ENCODE peak calls at places on chromosome 10, in ten cellular contexts. Y, T, Z, S, E, K, Q, N, L and G are unnamed samples. For H3K36me3 and H3K4me1, the result is how much of the 10 kb centered on the place peaks cover.

GRCh38 chr10:92848037-92848440 is 281 bp upstream of the EXOC6 start:
- DNase-seq in Y (no peak), T (no peak), Z (no peak), S (no peak), E (no peak), K (no peak), Q (no peak), N (no peak), L (no peak), G (no peak)

GRCh38 chr10:80289451-80290287 is at the start of gene MAT1A:
- DNase-seq in Y (no peak), T (peak), Z (peak), S (no peak), E (peak), K (peak), Q (peak), N (no peak), L (no peak), G (peak)

GRCh38 chr10:108736111-108736510 is 1187.2 kb downstream of the XPNPEP1 start:
- DNase-seq in Y (no peak), T (no peak), Z (no peak), S (no peak), E (no peak), K (no peak), Q (no peak), N (no peak), L (no peak), G (no peak)

GRCh38 chr10:93198401-93199175 is 124.9 kb downstream of the CYP26A1 start:
- DNase-seq in Y (peak), T (peak), Z (peak), S (no peak), E (no peak), K (peak), Q (peak), N (no peak), L (no peak), G (peak)

GRCh38 chr10:116553378-116553980 is 7.7 kb downstream of the PNLIP start:
- DNase-seq in Y (no peak), T (no peak), Z (no peak), S (no peak), E (no peak), K (no peak), Q (no peak), N (peak), L (no peak), G (no peak)

GRCh38 chr10:76150139-76150885 is 718.9 kb downstream of the LRMDA start:
- DNase-seq in Y (no peak), T (peak), Z (peak), S (no peak), E (peak), K (peak), Q (peak), N (peak), L (peak), G (peak)

GRCh38 chr10:29642996-29643395 is 8.2 kb upstream of the SVIL start:
- DNase-seq in Y (no peak), T (peak), Z (no peak), S (peak), E (no peak), K (peak), Q (no peak), N (no peak), L (peak), G (peak)

GRCh38 chr10:98268694-98269386 is 846 bp upstream of the LOXL4 start:
- DNase-seq in Y (peak), T (no peak), Z (peak), S (no peak), E (no peak), K (no peak), Q (peak), N (no peak), L (no peak), G (peak)

GRCh38 chr10:90775351-90776028 is 82.3 kb downstream of the HTR7 start:
- DNase-seq in Y (no peak), T (peak), Z (peak), S (peak), E (no peak), K (no peak), Q (no peak), N (no peak), L (no peak), G (no peak)

GRCh38 chr10:104622598-104623209 is 18.4 kb upstream of the SORCS3 start:
- DNase-seq in Y (no peak), T (peak), Z (peak), S (no peak), E (peak), K (no peak), Q (peak), N (peak), L (no peak), G (peak)

GRCh38 chr10:114925675-114926204 is 12.3 kb upstream of the TRUB1 start:
- DNase-seq in Y (no peak), T (peak), Z (peak), S (no peak), E (no peak), K (peak), Q (no peak), N (peak), L (no peak), G (no peak)

GRCh38 chr10:124955872-124956271 is 13.9 kb downstream of the ZRANB1 start:
- DNase-seq in Y (no peak), T (no peak), Z (no peak), S (no peak), E (no peak), K (no peak), Q (no peak), N (no peak), L (no peak), G (no peak)

GRCh38 chr10:70191906-70192305 is 21.6 kb upstream of the SAR1A start:
- DNase-seq in Y (no peak), T (peak), Z (no peak), S (no peak), E (no peak), K (peak), Q (no peak), N (peak), L (no peak), G (no peak)

GRCh38 chr10:19256331-19256730 is 207.7 kb downstream of the MALRD1 start:
- DNase-seq in Y (no peak), T (no peak), Z (no peak), S (no peak), E (no peak), K (no peak), Q (no peak), N (no peak), L (no peak), G (no peak)

GRCh38 chr10:132637477-132638129 is 100.0 kb downstream of the INPP5A start:
- DNase-seq in Y (no peak), T (peak), Z (peak), S (peak), E (peak), K (peak), Q (no peak), N (peak), L (peak), G (peak)

GRCh38 chr10:73589538-73590126 is 1.5 kb downstream of the USP54 start:
- DNase-seq in Y (no peak), T (peak), Z (peak), S (no peak), E (no peak), K (peak), Q (peak), N (peak), L (no peak), G (peak)

GRCh38 chr10:91163269-91163708 is 57.2 kb upstream of the PCGF5 start:
- DNase-seq in Y (peak), T (peak), Z (peak), S (peak), E (peak), K (peak), Q (peak), N (peak), L (peak), G (peak)

GRCh38 chr10:129758591-129759021 is 205.5 kb downstream of the EBF3 start:
- DNase-seq in Y (peak), T (no peak), Z (no peak), S (peak), E (no peak), K (no peak), Q (no peak), N (no peak), L (no peak), G (no peak)

GRCh38 chr10:17744395-17744841 is 7.6 kb upstream of the TMEM236 start:
- DNase-seq in Y (no peak), T (no peak), Z (no peak), S (no peak), E (no peak), K (no peak), Q (no peak), N (no peak), L (no peak), G (peak)

DNA sequence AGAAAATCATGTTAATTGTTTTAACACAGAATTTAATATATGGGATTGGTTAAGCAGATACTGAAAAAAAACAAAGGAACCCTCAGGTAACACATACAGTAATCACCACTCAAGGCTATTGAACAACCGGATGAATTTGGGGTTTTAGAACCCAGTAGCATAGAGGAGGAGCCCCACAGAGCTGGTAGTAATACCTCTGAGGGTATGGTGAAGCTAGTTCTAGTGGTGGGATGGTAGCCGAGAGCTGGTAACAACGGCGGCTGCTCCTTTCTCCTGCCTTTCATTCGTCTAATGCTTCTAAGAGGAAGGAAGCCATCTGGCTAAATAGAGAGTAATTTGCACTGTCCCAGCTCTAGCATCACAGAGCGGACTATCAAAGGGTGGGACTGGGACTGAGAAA is 52.2 kb downstream of the WAC start:
- DNase-seq in Y (no peak), T (no peak), Z (no peak), S (no peak), E (no peak), K (no peak), Q (no peak), N (no peak), L (no peak), G (no peak)
- H3K36me3 ChIP-seq in Y (under half), T (under half), Z (under half), S (under half), E (under half), K (under half), Q (under half), N (under half), L (under half), G (under half)

DNA sequence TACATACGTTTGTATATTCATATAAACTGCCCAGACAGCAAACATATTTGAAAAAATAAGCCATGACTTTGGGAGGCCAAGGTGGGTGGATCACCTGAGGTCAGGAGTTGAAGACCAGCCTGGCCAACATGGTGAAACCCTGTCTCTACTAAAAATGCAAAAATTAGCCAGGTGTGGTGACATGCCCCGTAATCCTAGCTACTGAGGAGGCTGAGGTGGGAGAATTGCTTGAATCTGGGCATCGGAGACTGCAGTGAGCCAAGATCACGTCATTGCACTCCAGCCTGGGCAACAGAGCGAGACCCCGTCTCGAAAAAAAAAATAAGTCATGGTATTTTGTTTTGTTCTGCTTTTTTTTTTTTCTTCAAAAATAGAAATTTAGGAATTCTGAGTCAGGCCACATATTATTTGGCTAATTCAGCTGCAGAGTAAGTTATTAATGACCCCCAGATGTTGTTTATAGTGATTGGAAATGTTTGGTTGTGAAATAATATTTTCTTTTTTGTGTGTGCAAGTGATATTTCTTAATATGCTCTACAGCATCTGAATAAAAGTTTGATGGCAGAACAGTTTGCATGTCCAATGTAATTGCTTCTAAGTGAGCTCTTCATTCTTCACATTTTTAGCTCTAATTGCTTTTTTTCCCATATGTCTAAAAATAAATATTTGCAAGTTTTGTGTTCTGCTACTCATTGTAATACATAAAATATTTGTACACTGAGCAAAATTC is 115.8 kb downstream of the ARID5B start:
- DNase-seq in Y (no peak), T (peak), Z (no peak), S (no peak), E (no peak), K (no peak), Q (no peak), N (no peak), L (no peak), G (no peak)
- H3K4me1 ChIP-seq in Y (under half), T (half or more), Z (under half), S (half or more), E (half or more), K (under half), Q (under half), N (under half), L (under half), G (under half)

GRCh38 chr10:127040756-127041155 is 135.5 kb downstream of the DOCK1 start:
- DNase-seq in Y (no peak), T (peak), Z (no peak), S (no peak), E (no peak), K (no peak), Q (no peak), N (peak), L (no peak), G (no peak)

GRCh38 chr10:127041561-127041960 is 136.3 kb downstream of the DOCK1 start:
- DNase-seq in Y (no peak), T (peak), Z (no peak), S (no peak), E (no peak), K (peak), Q (no peak), N (peak), L (no peak), G (no peak)

GRCh38 chr10:127039435-127039834 is 134.2 kb downstream of the DOCK1 start:
- DNase-seq in Y (no peak), T (no peak), Z (no peak), S (no peak), E (no peak), K (no peak), Q (no peak), N (no peak), L (no peak), G (no peak)

GRCh38 chr10:127044191-127044590 is 139.0 kb downstream of the DOCK1 start:
- DNase-seq in Y (no peak), T (no peak), Z (no peak), S (peak), E (peak), K (no peak), Q (peak), N (no peak), L (no peak), G (no peak)

DNA sequence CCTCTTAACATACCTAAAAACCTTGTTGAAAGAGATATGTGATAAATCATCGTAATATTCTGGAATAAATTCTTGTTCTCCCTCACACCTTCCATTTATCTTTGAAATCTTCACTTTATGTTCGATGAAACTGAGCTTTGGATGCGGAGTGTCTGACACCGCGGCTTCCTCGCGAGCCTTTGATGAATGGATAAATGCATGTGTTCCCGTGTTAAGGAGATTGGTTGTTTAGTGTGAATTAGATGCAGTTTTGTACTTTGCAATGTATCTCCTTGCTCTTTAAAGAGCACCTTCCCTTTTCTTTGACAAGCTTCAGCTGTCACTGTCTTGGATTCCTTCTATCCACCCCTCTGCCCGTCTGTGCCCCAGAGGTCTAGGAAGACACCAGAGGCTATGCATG is 138.1 kb downstream of the DOCK1 start:
- DNase-seq in Y (no peak), T (no peak), Z (no peak), S (no peak), E (no peak), K (no peak), Q (no peak), N (no peak), L (no peak), G (no peak)
- H3K36me3 ChIP-seq in Y (under half), T (under half), Z (under half), S (under half), E (under half), K (half or more), Q (under half), N (under half), L (under half), G (under half)

GRCh38 chr10:79252450-79252849 is 94.8 kb upstream of the PPIF start:
- DNase-seq in Y (no peak), T (no peak), Z (no peak), S (no peak), E (no peak), K (no peak), Q (no peak), N (no peak), L (no peak), G (no peak)
- H3K4me1 ChIP-seq in Y (under half), T (under half), Z (under half), S (half or more), E (under half), K (under half), Q (under half), N (under half), L (under half), G (under half)

GRCh38 chr10:103120546-103120945 is 72.5 kb downstream of the NT5C2 start:
- DNase-seq in Y (no peak), T (no peak), Z (no peak), S (no peak), E (no peak), K (no peak), Q (no peak), N (no peak), L (no peak), G (no peak)
- H3K36me3 ChIP-seq in Y (under half), T (under half), Z (under half), S (under half), E (under half), K (under half), Q (under half), N (under half), L (under half), G (under half)

DNA sequence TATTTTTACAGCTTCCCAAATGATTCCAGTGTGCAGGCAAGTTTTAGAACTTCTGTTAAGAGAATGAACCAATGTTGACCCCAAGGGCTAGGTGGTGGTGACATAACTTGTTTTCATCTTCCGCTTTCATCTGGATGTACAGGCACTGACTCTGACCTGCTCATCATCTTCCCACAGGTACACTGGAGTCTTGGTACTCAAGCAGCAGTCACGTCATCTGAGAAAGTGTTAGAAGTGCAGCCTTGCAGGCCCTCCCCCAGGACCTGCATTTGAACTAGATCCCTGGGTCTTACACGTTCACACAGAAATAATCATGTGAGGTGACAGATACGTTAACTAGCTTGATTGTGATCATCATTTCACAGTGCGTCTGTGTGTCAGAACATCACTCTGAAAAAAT is 212.2 kb downstream of the CELF2 start:
- DNase-seq in Y (no peak), T (no peak), Z (no peak), S (no peak), E (no peak), K (no peak), Q (no peak), N (no peak), L (no peak), G (no peak)
- H3K4me1 ChIP-seq in Y (under half), T (under half), Z (under half), S (under half), E (under half), K (under half), Q (under half), N (under half), L (under half), G (under half)

GRCh38 chr10:78035025-78035424 is 1.4 kb downstream of the RPS24 start:
- DNase-seq in Y (no peak), T (peak), Z (no peak), S (no peak), E (no peak), K (peak), Q (no peak), N (peak), L (no peak), G (no peak)

GRCh38 chr10:78033623-78034470 is at the start of gene RPS24:
- DNase-seq in Y (peak), T (peak), Z (peak), S (peak), E (peak), K (peak), Q (peak), N (peak), L (peak), G (peak)

GRCh38 chr10:78035933-78036583 is 2.4 kb downstream of the RPS24 start:
- DNase-seq in Y (no peak), T (no peak), Z (no peak), S (no peak), E (no peak), K (no peak), Q (no peak), N (peak), L (no peak), G (no peak)

GRCh38 chr10:78038105-78038504 is 4.4 kb downstream of the RPS24 start:
- DNase-seq in Y (no peak), T (peak), Z (no peak), S (no peak), E (no peak), K (peak), Q (no peak), N (peak), L (no peak), G (no peak)

GRCh38 chr10:78035437-78035836 is 1.8 kb downstream of the RPS24 start:
- DNase-seq in Y (no peak), T (no peak), Z (no peak), S (no peak), E (no peak), K (no peak), Q (no peak), N (no peak), L (no peak), G (no peak)
- H3K36me3 ChIP-seq in Y (under half), T (half or more), Z (under half), S (under half), E (under half), K (under half), Q (half or more), N (half or more), L (under half), G (under half)